ENCODE peak calls at places on chromosomes 12 and 14, in six cellular contexts. C is HTR-8/SVneo, I is NCI-H1417, P is Daoy, A is astrocyte of the spinal cord, V is fibroblast of lung. J is an unnamed sample.

GRCh38 chr12:93361159-93361919 is 16.4 kb upstream of the NUDT4 start:
- DNase-seq in A (peak; percentile 67), I (no peak), P (peak; percentile 46), C (no peak), V (no peak), J (peak; percentile 32)

GRCh38 chr12:8992086-8992409 is 2.7 kb downstream of the KLRG1 start:
- DNase-seq in I (no peak), P (no peak), V (no peak), C (no peak), A (no peak), J (no peak)

GRCh38 chr12:113088971-113089756 is 32.6 kb downstream of the DTX1 start:
- DNase-seq in V (no peak), A (no peak), P (no peak), I (no peak), C (no peak), J (no peak)

GRCh38 chr14:38366374-38366773 is 110.5 kb upstream of the CLEC14A start:
- DNase-seq in A (no peak), I (no peak), P (no peak), V (no peak), C (no peak), J (no peak)

GRCh38 chr14:100882991-100883788 is 20.3 kb downstream of the RTL1 start:
- DNase-seq in A (no peak), C (no peak), P (no peak), I (no peak), V (no peak), J (no peak)

GRCh38 chr14:35362911-35363374 is 41.6 kb downstream of the NFKBIA start:
- DNase-seq in C (no peak), P (peak; percentile 63), I (no peak), A (no peak), V (peak; percentile 66), J (no peak)

GRCh38 chr12:3562484-3562883 is 71.5 kb downstream of the PRMT8 start:
- DNase-seq in V (no peak), I (no peak), A (no peak), C (no peak), P (no peak), J (no peak)

GRCh38 chr12:121992059-121992879 is 29.4 kb upstream of the BCL7A start:
- DNase-seq in A (peak; percentile 97), I (no peak), P (peak; percentile 94), C (peak; percentile 90), V (peak; percentile 95), J (peak; percentile 98)

GRCh38 chr14:53742226-53742607 is 214.4 kb downstream of the BMP4 start:
- DNase-seq in A (peak; percentile 10), I (peak; percentile 37), C (no peak), P (no peak), V (no peak), J (no peak)

GRCh38 chr14:99838555-99839193 is 45.5 kb downstream of the EML1 start:
- DNase-seq in I (no peak), P (no peak), A (peak; percentile 62), C (peak; percentile 32), V (peak; percentile 13), J (peak; percentile 11)

J was measured in HFFc6.